ENCODE peak calls at places on chromosomes 3 and 15, in seven cellular contexts. One of them, this sample, is unnamed.

GRCh38 chr3:37545479-37545878 is 316.2 kb upstream of the CTDSPL start:
- DNase-seq in mucosa of descending colon: no peak
- DNase-seq in esophagus squamous epithelium: no peak
- DNase-seq in neural progenitor cell: no peak
- DNase-seq in ovary: peak
- DNase-seq in CD8-positive, alpha-beta T cell: no peak
- DNase-seq in bronchial epithelial cell: no peak
- DNase-seq in this sample: no peak

GRCh38 chr15:99979371-99979770 is 246.1 kb upstream of the LYSMD4 start:
- DNase-seq in mucosa of descending colon: no peak
- DNase-seq in esophagus squamous epithelium: no peak
- DNase-seq in neural progenitor cell: no peak
- DNase-seq in ovary: no peak
- DNase-seq in CD8-positive, alpha-beta T cell: no peak
- DNase-seq in bronchial epithelial cell: no peak
- DNase-seq in this sample: no peak

GRCh38 chr15:67005294-67005996 is 60.0 kb upstream of the SMAD3 start:
- DNase-seq in mucosa of descending colon: no peak
- DNase-seq in esophagus squamous epithelium: no peak
- DNase-seq in neural progenitor cell: no peak
- DNase-seq in ovary: no peak
- DNase-seq in CD8-positive, alpha-beta T cell: no peak
- DNase-seq in bronchial epithelial cell: no peak
- DNase-seq in this sample: no peak

GRCh38 chr3:31968927-31969418 is 12.1 kb downstream of the OSBPL10 start:
- DNase-seq in mucosa of descending colon: no peak
- DNase-seq in esophagus squamous epithelium: no peak
- DNase-seq in neural progenitor cell: peak
- DNase-seq in ovary: no peak
- DNase-seq in CD8-positive, alpha-beta T cell: no peak
- DNase-seq in bronchial epithelial cell: peak
- DNase-seq in this sample: no peak

GRCh38 chr3:115147329-115148141 is 447 bp upstream of the ZBTB20 start:
- DNase-seq in mucosa of descending colon: peak
- DNase-seq in esophagus squamous epithelium: peak
- DNase-seq in neural progenitor cell: peak
- DNase-seq in ovary: peak
- DNase-seq in CD8-positive, alpha-beta T cell: peak
- DNase-seq in bronchial epithelial cell: peak
- DNase-seq in this sample: peak

GRCh38 chr15:25684521-25685215 is 178.5 kb downstream of the ATP10A start:
- DNase-seq in mucosa of descending colon: no peak
- DNase-seq in esophagus squamous epithelium: no peak
- DNase-seq in neural progenitor cell: no peak
- DNase-seq in ovary: no peak
- DNase-seq in CD8-positive, alpha-beta T cell: peak
- DNase-seq in bronchial epithelial cell: peak
- DNase-seq in this sample: no peak

GRCh38 chr3:189985938-189986337 is 134.8 kb downstream of the P3H2 start:
- DNase-seq in mucosa of descending colon: no peak
- DNase-seq in esophagus squamous epithelium: no peak
- DNase-seq in neural progenitor cell: no peak
- DNase-seq in ovary: no peak
- DNase-seq in CD8-positive, alpha-beta T cell: no peak
- DNase-seq in bronchial epithelial cell: no peak
- DNase-seq in this sample: no peak

GRCh38 chr3:71488882-71489281 is 94.6 kb downstream of the FOXP1 start:
- DNase-seq in mucosa of descending colon: no peak
- DNase-seq in esophagus squamous epithelium: no peak
- DNase-seq in neural progenitor cell: no peak
- DNase-seq in ovary: no peak
- DNase-seq in CD8-positive, alpha-beta T cell: no peak
- DNase-seq in bronchial epithelial cell: no peak
- DNase-seq in this sample: no peak

GRCh38 chr3:168165390-168166269 is 69.9 kb upstream of the GOLIM4 start:
- DNase-seq in mucosa of descending colon: no peak
- DNase-seq in esophagus squamous epithelium: no peak
- DNase-seq in neural progenitor cell: peak
- DNase-seq in ovary: peak
- DNase-seq in CD8-positive, alpha-beta T cell: no peak
- DNase-seq in bronchial epithelial cell: peak
- DNase-seq in this sample: peak

GRCh38 chr15:38085104-38085503 is 150.7 kb downstream of the TMCO5A start:
- DNase-seq in mucosa of descending colon: no peak
- DNase-seq in esophagus squamous epithelium: no peak
- DNase-seq in neural progenitor cell: no peak
- DNase-seq in ovary: no peak
- DNase-seq in CD8-positive, alpha-beta T cell: no peak
- DNase-seq in bronchial epithelial cell: no peak
- DNase-seq in this sample: peak

GRCh38 chr3:18153571-18154173 is 271.5 kb downstream of the SATB1 start:
- DNase-seq in mucosa of descending colon: no peak
- DNase-seq in esophagus squamous epithelium: no peak
- DNase-seq in neural progenitor cell: peak
- DNase-seq in ovary: no peak
- DNase-seq in CD8-positive, alpha-beta T cell: no peak
- DNase-seq in bronchial epithelial cell: peak
- DNase-seq in this sample: no peak

GRCh38 chr15:96360581-96361308 is 30.2 kb downstream of the NR2F2 start:
- DNase-seq in mucosa of descending colon: no peak
- DNase-seq in esophagus squamous epithelium: no peak
- DNase-seq in neural progenitor cell: peak
- DNase-seq in ovary: no peak
- DNase-seq in CD8-positive, alpha-beta T cell: no peak
- DNase-seq in bronchial epithelial cell: no peak
- DNase-seq in this sample: no peak

GRCh38 chr15:28904023-28904422 is 18.2 kb downstream of the APBA2 start:
- DNase-seq in mucosa of descending colon: no peak
- DNase-seq in esophagus squamous epithelium: no peak
- DNase-seq in neural progenitor cell: no peak
- DNase-seq in ovary: no peak
- DNase-seq in CD8-positive, alpha-beta T cell: no peak
- DNase-seq in bronchial epithelial cell: no peak
- DNase-seq in this sample: no peak

GRCh38 chr3:160195106-160195505 is 30.1 kb upstream of the C3orf80 start:
- DNase-seq in mucosa of descending colon: no peak
- DNase-seq in esophagus squamous epithelium: no peak
- DNase-seq in neural progenitor cell: no peak
- DNase-seq in ovary: no peak
- DNase-seq in CD8-positive, alpha-beta T cell: no peak
- DNase-seq in bronchial epithelial cell: no peak
- DNase-seq in this sample: no peak

GRCh38 chr3:95277614-95278013 is 1214.8 kb downstream of the NSUN3 start:
- DNase-seq in mucosa of descending colon: no peak
- DNase-seq in esophagus squamous epithelium: no peak
- DNase-seq in neural progenitor cell: no peak
- DNase-seq in ovary: no peak
- DNase-seq in CD8-positive, alpha-beta T cell: no peak
- DNase-seq in bronchial epithelial cell: no peak
- DNase-seq in this sample: no peak

GRCh38 chr3:38368238-38368637 is 21.7 kb downstream of the XYLB start:
- DNase-seq in mucosa of descending colon: no peak
- DNase-seq in esophagus squamous epithelium: no peak
- DNase-seq in neural progenitor cell: no peak
- DNase-seq in ovary: no peak
- DNase-seq in CD8-positive, alpha-beta T cell: no peak
- DNase-seq in bronchial epithelial cell: no peak
- DNase-seq in this sample: no peak

GRCh38 chr15:85542895-85543331 is 162.5 kb downstream of the AKAP13 start:
- DNase-seq in mucosa of descending colon: no peak
- DNase-seq in esophagus squamous epithelium: no peak
- DNase-seq in neural progenitor cell: no peak
- DNase-seq in ovary: no peak
- DNase-seq in CD8-positive, alpha-beta T cell: no peak
- DNase-seq in bronchial epithelial cell: peak
- DNase-seq in this sample: peak

GRCh38 chr3:99817047-99817436 is 620 bp upstream of the CMSS1 start:
- DNase-seq in mucosa of descending colon: no peak
- DNase-seq in esophagus squamous epithelium: no peak
- DNase-seq in neural progenitor cell: peak
- DNase-seq in ovary: peak
- DNase-seq in CD8-positive, alpha-beta T cell: no peak
- DNase-seq in bronchial epithelial cell: no peak
- DNase-seq in this sample: no peak

GRCh38 chr3:146496726-146497125 is 27.4 kb upstream of the PLSCR2 start:
- DNase-seq in mucosa of descending colon: no peak
- DNase-seq in esophagus squamous epithelium: no peak
- DNase-seq in neural progenitor cell: no peak
- DNase-seq in ovary: no peak
- DNase-seq in CD8-positive, alpha-beta T cell: no peak
- DNase-seq in bronchial epithelial cell: no peak
- DNase-seq in this sample: no peak

GRCh38 chr15:99963096-99963825 is 230.0 kb upstream of the LYSMD4 start:
- DNase-seq in mucosa of descending colon: no peak
- DNase-seq in esophagus squamous epithelium: no peak
- DNase-seq in neural progenitor cell: no peak
- DNase-seq in ovary: no peak
- DNase-seq in CD8-positive, alpha-beta T cell: peak
- DNase-seq in bronchial epithelial cell: peak
- DNase-seq in this sample: no peak

GRCh38 chr15:96158938-96159337 is 171.6 kb upstream of the NR2F2 start:
- DNase-seq in mucosa of descending colon: no peak
- DNase-seq in esophagus squamous epithelium: no peak
- DNase-seq in neural progenitor cell: no peak
- DNase-seq in ovary: peak
- DNase-seq in CD8-positive, alpha-beta T cell: no peak
- DNase-seq in bronchial epithelial cell: no peak
- DNase-seq in this sample: no peak

GRCh38 chr3:76824658-76825310 is 215.1 kb upstream of the ROBO2 start:
- DNase-seq in mucosa of descending colon: no peak
- DNase-seq in esophagus squamous epithelium: no peak
- DNase-seq in neural progenitor cell: no peak
- DNase-seq in ovary: no peak
- DNase-seq in CD8-positive, alpha-beta T cell: no peak
- DNase-seq in bronchial epithelial cell: no peak
- DNase-seq in this sample: no peak

GRCh38 chr3:26621891-26622633 is 510 bp upstream of the LRRC3B start:
- DNase-seq in mucosa of descending colon: no peak
- DNase-seq in esophagus squamous epithelium: no peak
- DNase-seq in neural progenitor cell: peak
- DNase-seq in ovary: no peak
- DNase-seq in CD8-positive, alpha-beta T cell: no peak
- DNase-seq in bronchial epithelial cell: no peak
- DNase-seq in this sample: no peak

GRCh38 chr3:53102601-53103147 is 27.6 kb downstream of the RFT1 start:
- DNase-seq in mucosa of descending colon: no peak
- DNase-seq in esophagus squamous epithelium: no peak
- DNase-seq in neural progenitor cell: peak
- DNase-seq in ovary: no peak
- DNase-seq in CD8-positive, alpha-beta T cell: no peak
- DNase-seq in bronchial epithelial cell: no peak
- DNase-seq in this sample: peak

GRCh38 chr3:69690-70089 is 126.9 kb upstream of the CHL1 start:
- DNase-seq in mucosa of descending colon: no peak
- DNase-seq in esophagus squamous epithelium: no peak
- DNase-seq in neural progenitor cell: no peak
- DNase-seq in ovary: no peak
- DNase-seq in CD8-positive, alpha-beta T cell: no peak
- DNase-seq in bronchial epithelial cell: peak
- DNase-seq in this sample: no peak

GRCh38 chr3:85330071-85330470 is 371.3 kb downstream of the CADM2 start:
- DNase-seq in mucosa of descending colon: no peak
- DNase-seq in esophagus squamous epithelium: no peak
- DNase-seq in neural progenitor cell: no peak
- DNase-seq in ovary: no peak
- DNase-seq in CD8-positive, alpha-beta T cell: no peak
- DNase-seq in bronchial epithelial cell: peak
- DNase-seq in this sample: no peak

GRCh38 chr3:184328516-184328915 is 8.9 kb upstream of the FAM131A start:
- DNase-seq in mucosa of descending colon: no peak
- DNase-seq in esophagus squamous epithelium: no peak
- DNase-seq in neural progenitor cell: no peak
- DNase-seq in ovary: no peak
- DNase-seq in CD8-positive, alpha-beta T cell: no peak
- DNase-seq in bronchial epithelial cell: no peak
- DNase-seq in this sample: no peak
- TF ChIP-seq CTCF in mucosa of descending colon: no peak
- TF ChIP-seq CTCF in esophagus squamous epithelium: no peak
- TF ChIP-seq CTCF in neural progenitor cell: no peak
- TF ChIP-seq CTCF in ovary: no peak
- TF ChIP-seq CTCF in CD8-positive, alpha-beta T cell: no peak
- TF ChIP-seq CTCF in bronchial epithelial cell: no peak
- TF ChIP-seq CTCF in this sample: no peak

DNA sequence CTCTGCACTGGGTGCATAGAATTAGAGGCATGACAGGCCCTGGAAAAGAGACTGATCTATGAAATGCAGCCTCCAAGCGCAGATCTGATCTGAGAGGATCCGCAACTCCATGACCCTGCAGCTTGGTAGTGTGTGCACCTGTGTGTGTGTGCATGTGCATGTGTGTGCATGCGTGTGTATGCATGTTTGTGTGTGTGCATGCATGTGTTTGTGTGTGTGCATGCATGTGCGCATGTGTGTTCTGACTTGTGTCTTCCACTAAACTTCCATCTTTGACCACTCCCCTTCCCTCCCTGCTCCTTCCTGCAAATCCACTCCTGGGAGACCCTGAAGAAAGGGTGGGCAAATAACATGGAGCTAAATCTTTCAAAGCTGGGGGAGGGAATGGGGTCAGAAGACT is 256.9 kb downstream of the PLCL2 start:
- DNase-seq in mucosa of descending colon: no peak
- DNase-seq in esophagus squamous epithelium: no peak
- DNase-seq in neural progenitor cell: no peak
- DNase-seq in ovary: no peak
- DNase-seq in CD8-positive, alpha-beta T cell: no peak
- DNase-seq in bronchial epithelial cell: no peak
- DNase-seq in this sample: no peak
- H3K4me3 ChIP-seq in mucosa of descending colon: no peak
- H3K4me3 ChIP-seq in esophagus squamous epithelium: no peak
- H3K4me3 ChIP-seq in neural progenitor cell: no peak
- H3K4me3 ChIP-seq in ovary: no peak
- H3K4me3 ChIP-seq in CD8-positive, alpha-beta T cell: no peak
- H3K4me3 ChIP-seq in bronchial epithelial cell: no peak
- H3K4me3 ChIP-seq in this sample: no peak

GRCh38 chr15:65962187-65962586 is 92.9 kb downstream of the RAB11A start:
- DNase-seq in mucosa of descending colon: no peak
- DNase-seq in esophagus squamous epithelium: no peak
- DNase-seq in neural progenitor cell: no peak
- DNase-seq in ovary: no peak
- DNase-seq in CD8-positive, alpha-beta T cell: no peak
- DNase-seq in bronchial epithelial cell: no peak
- DNase-seq in this sample: no peak
- TF ChIP-seq CTCF in mucosa of descending colon: no peak
- TF ChIP-seq CTCF in esophagus squamous epithelium: peak
- TF ChIP-seq CTCF in neural progenitor cell: no peak
- TF ChIP-seq CTCF in ovary: no peak
- TF ChIP-seq CTCF in CD8-positive, alpha-beta T cell: no peak
- TF ChIP-seq CTCF in bronchial epithelial cell: peak
- TF ChIP-seq CTCF in this sample: no peak

DNA sequence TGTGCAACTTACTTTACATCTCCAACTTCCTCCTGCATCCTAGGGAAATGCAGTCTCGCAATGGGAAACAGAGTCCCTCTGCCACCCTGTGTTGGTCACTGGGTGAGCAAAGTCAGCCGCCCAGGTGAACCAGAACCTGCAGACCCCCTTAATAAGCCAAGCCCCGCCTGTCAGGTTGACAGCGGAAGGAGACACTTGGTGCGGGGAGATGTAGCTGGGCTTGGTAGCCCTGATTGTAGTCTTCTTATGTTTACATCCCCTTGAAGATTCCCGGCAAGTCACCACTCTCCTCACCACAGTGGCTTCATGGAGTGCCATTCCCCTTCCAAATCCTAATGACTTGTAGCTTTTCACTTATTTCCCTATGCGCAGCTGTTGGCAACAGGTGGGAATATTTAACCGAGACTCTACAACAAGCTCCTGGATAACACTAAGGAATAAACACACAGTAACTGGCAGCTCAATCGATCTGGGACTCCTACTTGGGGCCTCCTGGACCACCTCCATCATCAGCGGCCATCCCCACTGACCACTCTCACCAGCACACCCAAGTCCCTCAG is 17.7 kb upstream of the CLSTN2 start:
- DNase-seq in mucosa of descending colon: no peak
- DNase-seq in esophagus squamous epithelium: no peak
- DNase-seq in neural progenitor cell: no peak
- DNase-seq in ovary: no peak
- DNase-seq in CD8-positive, alpha-beta T cell: no peak
- DNase-seq in bronchial epithelial cell: no peak
- DNase-seq in this sample: no peak
- H3K4me3 ChIP-seq in mucosa of descending colon: no peak
- H3K4me3 ChIP-seq in esophagus squamous epithelium: no peak
- H3K4me3 ChIP-seq in neural progenitor cell: no peak
- H3K4me3 ChIP-seq in ovary: no peak
- H3K4me3 ChIP-seq in CD8-positive, alpha-beta T cell: no peak
- H3K4me3 ChIP-seq in bronchial epithelial cell: no peak
- H3K4me3 ChIP-seq in this sample: no peak

This sample was measured in GM12865.